ENCODE peak calls at places on chromosomes 3 and 15, in four cellular contexts. M is GM12864, N is body of pancreas, B is keratinocyte. A is an unnamed sample.

GRCh38 chr3:64382171-64382570 is 156.9 kb upstream of the PRICKLE2 start:
- DNase-seq in B (no peak), N (no peak), M (no peak), A (no peak)

GRCh38 chr15:88656760-88657221 is 18.0 kb downstream of the ISG20 start:
- DNase-seq in M (peak), B (no peak), N (no peak), A (no peak)

GRCh38 chr15:76200641-76201105 is 110.6 kb downstream of the ETFA start:
- DNase-seq in B (no peak), N (no peak), M (no peak), A (no peak)

GRCh38 chr15:73573572-73573971 is 59.6 kb downstream of the NPTN start:
- DNase-seq in B (no peak), M (no peak), N (no peak), A (no peak)

GRCh38 chr3:194939949-194940770 is 254.5 kb downstream of the FAM43A start:
- DNase-seq in N (peak), B (no peak), M (no peak), A (no peak)

GRCh38 chr3:129352650-129353588 is 74.2 kb downstream of the HMCES start:
- DNase-seq in B (no peak), M (no peak), N (peak), A (no peak)

GRCh38 chr3:15952543-15953175 is 154.9 kb upstream of the ANKRD28 start:
- DNase-seq in M (no peak), N (no peak), B (no peak), A (no peak)

GRCh38 chr3:148450819-148451218 is 246.9 kb upstream of the AGTR1 start:
- DNase-seq in N (peak), B (no peak), M (no peak), A (no peak)

GRCh38 chr3:152298393-152299242 is 29.9 kb downstream of the MBNL1 start:
- DNase-seq in M (peak), N (peak), B (peak), A (peak)

GRCh38 chr3:72657666-72658065 is 190.6 kb downstream of the SHQ1 start:
- DNase-seq in N (peak), B (no peak), M (no peak), A (peak)

GRCh38 chr3:13896473-13897154 is 16.7 kb upstream of the WNT7A start:
- DNase-seq in B (no peak), N (peak), M (peak), A (peak)

GRCh38 chr3:8554725-8555621 is 53.4 kb downstream of the LMCD1 start:
- DNase-seq in B (no peak), M (no peak), N (peak), A (peak)

GRCh38 chr15:45242289-45242688 is 9.7 kb upstream of the SLC28A2 start:
- DNase-seq in B (no peak), M (no peak), N (no peak), A (no peak)

GRCh38 chr3:30544811-30545210 is 61.6 kb upstream of the TGFBR2 start:
- DNase-seq in N (peak), B (no peak), M (no peak), A (peak)

GRCh38 chr3:11803977-11804903 is 42.4 kb downstream of the TAMM41 start:
- DNase-seq in N (peak), B (peak), M (peak), A (peak)

GRCh38 chr3:194129581-194130133 is 6.3 kb upstream of the HES1 start:
- DNase-seq in M (no peak), B (no peak), N (peak), A (no peak)

GRCh38 chr3:38521391-38521987 is 25.3 kb downstream of the EXOG start:
- DNase-seq in N (peak), M (peak), B (peak), A (peak)

GRCh38 chr15:100880139-100880896 is 687 bp downstream of the ALDH1A3 start:
- DNase-seq in N (no peak), B (no peak), M (no peak), A (no peak)

GRCh38 chr15:68204776-68205557 is at the start of gene CALML4:
- DNase-seq in N (peak), B (no peak), M (no peak), A (peak)

GRCh38 chr3:52783211-52783555 is 5.8 kb downstream of the ITIH1 start:
- DNase-seq in M (no peak), N (no peak), B (no peak), A (no peak)

GRCh38 chr3:9109570-9109914 is 139.9 kb downstream of the SRGAP3 start:
- DNase-seq in M (no peak), B (no peak), N (no peak), A (no peak)

GRCh38 chr15:72472907-72473669 is 1.0 kb upstream of the ARIH1 start:
- DNase-seq in B (no peak), M (no peak), N (no peak), A (no peak)

GRCh38 chr3:57464801-57465200 is 79.3 kb downstream of the DNAH12 start:
- DNase-seq in N (no peak), M (no peak), B (no peak), A (no peak)

GRCh38 chr15:41304149-41304548 is 28.2 kb downstream of the OIP5 start:
- DNase-seq in B (no peak), N (no peak), M (no peak), A (no peak)
- TF ChIP-seq CTCF in B (no peak), N (no peak), M (no peak), A (no peak)

DNA sequence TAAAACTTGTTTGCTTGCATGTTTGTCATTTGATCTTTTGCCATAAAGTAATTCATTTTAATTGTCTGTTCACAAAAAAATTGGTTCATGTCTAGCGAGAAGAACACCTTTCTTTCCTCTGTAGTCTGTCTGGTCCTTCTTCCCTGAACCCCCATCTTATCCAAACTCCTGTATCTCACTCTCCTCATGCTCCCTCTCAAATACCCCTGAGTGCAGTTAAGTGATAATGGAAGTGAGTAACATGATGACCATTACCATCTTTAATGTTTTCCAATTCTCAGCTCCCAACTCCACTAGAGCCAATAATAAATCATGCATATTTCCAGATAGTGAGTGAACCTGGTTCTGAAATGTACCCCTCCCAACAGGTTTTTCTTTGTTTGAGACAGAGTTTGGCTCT is 14.2 kb upstream of the KCNMB3 start:
- DNase-seq in N (no peak), M (no peak), B (no peak), A (no peak)
- H3K4me3 ChIP-seq in N (no peak), M (no peak), B (no peak), A (no peak)

GRCh38 chr3:63364909-63365308 is 86.8 kb downstream of the SYNPR start:
- DNase-seq in B (no peak), N (no peak), M (no peak), A (no peak)
- TF ChIP-seq CTCF in B (peak), N (peak), M (peak), A (peak)

GRCh38 chr3:177451277-177451880 is 254.1 kb upstream of the TBL1XR1 start:
- DNase-seq in B (no peak), N (no peak), M (no peak), A (no peak)
- H3K4me3 ChIP-seq in B (no peak), N (no peak), M (no peak), A (no peak)

GRCh38 chr15:66085128-66085527 is 168.4 kb downstream of the MEGF11 start:
- DNase-seq in N (no peak), M (no peak), B (no peak), A (no peak)
- TF ChIP-seq CTCF in N (no peak), M (peak), B (no peak), A (no peak)

DNA sequence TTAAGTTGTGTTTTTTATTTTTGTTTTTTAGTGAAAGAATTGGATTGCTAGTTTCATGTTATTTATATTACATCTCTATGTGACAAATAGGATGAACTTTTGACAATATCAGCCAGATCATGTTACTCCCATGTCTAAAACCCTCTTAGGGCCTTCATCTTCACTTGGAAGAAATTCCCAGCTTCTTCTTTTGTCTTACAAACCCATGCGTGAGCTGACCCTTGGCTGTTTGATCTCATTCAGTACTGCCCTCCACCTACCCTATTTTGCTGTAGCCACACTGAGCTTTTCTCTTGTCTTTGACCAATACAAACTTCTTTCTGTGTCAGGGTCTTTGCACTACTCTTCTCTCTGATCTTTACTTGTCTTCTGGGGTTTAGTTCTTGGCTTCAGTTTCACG is 37.0 kb downstream of the RBM6 start:
- DNase-seq in N (no peak), M (no peak), B (no peak), A (no peak)
- H3K4me3 ChIP-seq in N (no peak), M (no peak), B (no peak), A (no peak)

A was measured in astrocyte of the cerebellum.